ENCODE peak calls at places on chromosome 16, in eight cellular contexts. T, I, L, G, S, X, C and Q are unnamed samples.

GRCh38 chr16:54135361-54136275 is 151.0 kb downstream of the IRX3 start:
- DNase-seq in T (peak), I (no peak), L (peak), G (no peak), S (no peak), X (no peak), C (peak), Q (no peak)

GRCh38 chr16:12016166-12016947 is 39.8 kb downstream of the SNX29 start:
- DNase-seq in T (peak), I (no peak), L (peak), G (no peak), S (no peak), X (no peak), C (peak), Q (no peak)

GRCh38 chr16:72924918-72925630 is 122.9 kb downstream of the ZFHX3 start:
- DNase-seq in T (no peak), I (no peak), L (no peak), G (no peak), S (no peak), X (no peak), C (no peak), Q (no peak)

GRCh38 chr16:80122155-80122554 is 418.6 kb upstream of the DYNLRB2 start:
- DNase-seq in T (peak), I (no peak), L (peak), G (peak), S (peak), X (no peak), C (no peak), Q (peak)

GRCh38 chr16:68369697-68370096 is 58.9 kb downstream of the PRMT7 start:
- DNase-seq in T (no peak), I (no peak), L (no peak), G (no peak), S (peak), X (no peak), C (no peak), Q (no peak)

GRCh38 chr16:23640669-23640958 is 496 bp downstream of the PALB2 start:
- DNase-seq in T (peak), I (no peak), L (no peak), G (no peak), S (no peak), X (peak), C (no peak), Q (no peak)

GRCh38 chr16:22726868-22727267 is 87.1 kb upstream of the HS3ST2 start:
- DNase-seq in T (peak), I (no peak), L (no peak), G (no peak), S (no peak), X (no peak), C (no peak), Q (no peak)

GRCh38 chr16:8183186-8184099 is 406.9 kb downstream of the TMEM114 start:
- DNase-seq in T (no peak), I (no peak), L (no peak), G (no peak), S (no peak), X (no peak), C (no peak), Q (no peak)

GRCh38 chr16:12259258-12259657 is 282.7 kb downstream of the SNX29 start:
- DNase-seq in T (no peak), I (no peak), L (no peak), G (no peak), S (no peak), X (no peak), C (no peak), Q (no peak)

GRCh38 chr16:2090819-2091721 is 43.3 kb downstream of the TSC2 start:
- DNase-seq in T (peak), I (no peak), L (peak), G (peak), S (no peak), X (peak), C (peak), Q (peak)

GRCh38 chr16:1772362-1772907 is at the start of gene EME2:
- DNase-seq in T (peak), I (no peak), L (no peak), G (no peak), S (no peak), X (peak), C (no peak), Q (no peak)

GRCh38 chr16:80404847-80405246 is 135.9 kb upstream of the DYNLRB2 start:
- DNase-seq in T (no peak), I (no peak), L (no peak), G (no peak), S (no peak), X (no peak), C (no peak), Q (no peak)

GRCh38 chr16:31131841-31132271 is 3.7 kb downstream of the PRSS8 start:
- DNase-seq in T (no peak), I (no peak), L (no peak), G (no peak), S (no peak), X (peak), C (no peak), Q (no peak)

GRCh38 chr16:2969545-2970521 is 685 bp downstream of the PAQR4 start:
- DNase-seq in T (peak), I (peak), L (peak), G (peak), S (peak), X (peak), C (peak), Q (peak)

GRCh38 chr16:3696425-3697218 is 20.7 kb downstream of the TRAP1 start:
- DNase-seq in T (peak), I (peak), L (peak), G (no peak), S (no peak), X (no peak), C (peak), Q (no peak)

GRCh38 chr16:75432828-75433731 is at the start of gene CFDP1:
- DNase-seq in T (peak), I (peak), L (peak), G (peak), S (peak), X (peak), C (peak), Q (peak)

GRCh38 chr16:2026461-2027023 is at the start of gene NHERF2:
- DNase-seq in T (no peak), I (no peak), L (no peak), G (peak), S (no peak), X (peak), C (no peak), Q (no peak)

GRCh38 chr16:57619606-57620315 is 8.7 kb upstream of the ADGRG1 start:
- DNase-seq in T (no peak), I (no peak), L (no peak), G (no peak), S (peak), X (peak), C (no peak), Q (no peak)

GRCh38 chr16:49532873-49533272 is 159.3 kb downstream of the C16orf78 start:
- DNase-seq in T (no peak), I (no peak), L (no peak), G (no peak), S (peak), X (no peak), C (no peak), Q (no peak)

GRCh38 chr16:75254359-75254837 is 3.0 kb upstream of the BCAR1 start:
- DNase-seq in T (peak), I (no peak), L (peak), G (no peak), S (peak), X (no peak), C (no peak), Q (peak)

GRCh38 chr16:9302102-9302501 is 210.7 kb downstream of the HAPSTR1 start:
- DNase-seq in T (no peak), I (no peak), L (no peak), G (no peak), S (no peak), X (no peak), C (no peak), Q (no peak)

GRCh38 chr16:24568392-24568791 is 29.0 kb downstream of the RBBP6 start:
- DNase-seq in T (peak), I (no peak), L (peak), G (no peak), S (no peak), X (no peak), C (peak), Q (no peak)

GRCh38 chr16:57826706-57827625 is 24.7 kb upstream of the KIFC3 start:
- DNase-seq in T (no peak), I (no peak), L (no peak), G (no peak), S (no peak), X (no peak), C (no peak), Q (no peak)

GRCh38 chr16:11276143-11276879 is at the start of gene PRM2:
- DNase-seq in T (no peak), I (no peak), L (no peak), G (no peak), S (no peak), X (no peak), C (no peak), Q (no peak)

GRCh38 chr16:62089715-62090114 is 53.5 kb upstream of the CDH8 start:
- DNase-seq in T (no peak), I (no peak), L (no peak), G (no peak), S (no peak), X (no peak), C (no peak), Q (no peak)

GRCh38 chr16:48011888-48012658 is 143.7 kb downstream of the ABCC12 start:
- DNase-seq in T (no peak), I (no peak), L (no peak), G (no peak), S (no peak), X (no peak), C (peak), Q (no peak)

GRCh38 chr16:81881228-81881627 is 102.1 kb downstream of the PLCG2 start:
- DNase-seq in T (no peak), I (no peak), L (no peak), G (no peak), S (no peak), X (no peak), C (no peak), Q (no peak)

GRCh38 chr16:17364319-17365210 is 106.2 kb downstream of the XYLT1 start:
- DNase-seq in T (peak), I (peak), L (peak), G (no peak), S (no peak), X (no peak), C (peak), Q (no peak)

GRCh38 chr16:23505942-23506605 is 4.2 kb downstream of the GGA2 start:
- DNase-seq in T (no peak), I (no peak), L (no peak), G (no peak), S (no peak), X (no peak), C (peak), Q (no peak)

GRCh38 chr16:69123894-69124293 is 8.5 kb downstream of the CHTF8 start:
- DNase-seq in T (peak), I (peak), L (peak), G (peak), S (no peak), X (peak), C (peak), Q (no peak)

GRCh38 chr16:56988948-56989945 is at the start of gene NLRC5:
- DNase-seq in T (peak), I (peak), L (peak), G (peak), S (peak), X (peak), C (peak), Q (peak)

DNA sequence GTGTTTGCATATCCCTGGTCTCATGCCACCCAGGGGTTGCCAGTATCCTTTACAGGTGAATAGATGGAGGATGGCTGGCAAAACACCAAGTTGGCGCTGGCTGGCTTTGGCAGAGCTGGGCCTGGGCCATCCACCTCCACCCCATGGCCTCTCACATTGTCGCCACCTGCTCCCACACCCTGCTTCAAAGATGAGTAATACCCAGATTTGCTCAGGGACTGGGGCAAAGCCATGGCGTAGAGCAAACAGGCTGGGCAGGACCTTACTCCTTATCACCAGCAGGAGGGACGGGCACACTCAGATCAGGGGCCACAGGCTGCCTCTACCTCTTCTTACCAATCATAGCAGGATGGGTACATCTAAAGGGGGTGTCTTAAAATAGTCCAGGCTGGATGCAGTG is 24.3 kb downstream of the PLA2G10 start:
- DNase-seq in T (no peak), I (no peak), L (no peak), G (no peak), S (no peak), X (peak), C (no peak), Q (peak)
- H3K4me3 ChIP-seq in T (no peak), I (no peak), L (no peak), G (no peak), S (no peak), X (no peak), C (no peak), Q (no peak)

GRCh38 chr16:55655381-55655708 is 443 bp upstream of the SLC6A2 start:
- DNase-seq in T (no peak), I (no peak), L (no peak), G (no peak), S (no peak), X (no peak), C (no peak), Q (no peak)
- H3K4me3 ChIP-seq in T (no peak), I (no peak), L (no peak), G (no peak), S (no peak), X (peak), C (no peak), Q (no peak)

GRCh38 chr16:29950806-29951461 is 10.9 kb upstream of the TMEM219 start:
- DNase-seq in T (no peak), I (no peak), L (no peak), G (no peak), S (no peak), X (no peak), C (no peak), Q (no peak)
- H3K4me3 ChIP-seq in T (no peak), I (no peak), L (no peak), G (no peak), S (no peak), X (no peak), C (no peak), Q (no peak)

GRCh38 chr16:18784917-18785623 is 5.1 kb downstream of the RPS15A start:
- DNase-seq in T (no peak), I (no peak), L (peak), G (no peak), S (no peak), X (no peak), C (no peak), Q (no peak)
- H3K4me3 ChIP-seq in T (no peak), I (no peak), L (no peak), G (no peak), S (no peak), X (no peak), C (no peak), Q (no peak)

GRCh38 chr16:84138500-84138823 is 6.5 kb downstream of the HSDL1 start:
- DNase-seq in T (no peak), I (no peak), L (no peak), G (no peak), S (no peak), X (no peak), C (no peak), Q (no peak)
- H3K4me3 ChIP-seq in T (no peak), I (no peak), L (no peak), G (peak), S (no peak), X (no peak), C (no peak), Q (no peak)